ENCODE peak calls at places on chromosomes 6 and 20, in eight cellular contexts. T, R, M, D, F, E, P and Z are unnamed samples.

GRCh38 chr6:41581381-41581991 is 35.3 kb downstream of the FOXP4 start:
- DNase-seq in T (peak; percentile 80), R (peak; percentile 62), M (no peak), D (peak; percentile 84), F (no peak), E (no peak), P (no peak), Z (peak; percentile 53)

GRCh38 chr6:97203343-97203742 is 79.7 kb downstream of the MMS22L start:
- DNase-seq in T (peak; percentile 26), R (no peak), M (no peak), D (no peak), F (no peak), E (no peak), P (no peak), Z (no peak)

GRCh38 chr6:145263807-145264206 is 471.5 kb downstream of the EPM2A start:
- DNase-seq in T (no peak), R (no peak), M (no peak), D (no peak), F (no peak), E (no peak), P (no peak), Z (no peak)

GRCh38 chr6:150201285-150201684 is 58.4 kb downstream of the PPP1R14C start:
- DNase-seq in T (no peak), R (no peak), M (no peak), D (no peak), F (no peak), E (no peak), P (no peak), Z (no peak)

GRCh38 chr20:11003341-11003740 is 329.5 kb upstream of the JAG1 start:
- DNase-seq in T (no peak), R (no peak), M (no peak), D (no peak), F (no peak), E (no peak), P (no peak), Z (no peak)

GRCh38 chr6:150670311-150670710 is 70.6 kb downstream of the PLEKHG1 start:
- DNase-seq in T (no peak), R (no peak), M (no peak), D (no peak), F (no peak), E (no peak), P (no peak), Z (no peak)

GRCh38 chr6:5102266-5102970 is 17.3 kb downstream of the PPP1R3G start:
- DNase-seq in T (no peak), R (no peak), M (no peak), D (no peak), F (no peak), E (no peak), P (no peak), Z (no peak)

GRCh38 chr6:85866758-85867401 is 224.2 kb upstream of the SYNCRIP start:
- DNase-seq in T (no peak), R (no peak), M (no peak), D (no peak), F (no peak), E (no peak), P (no peak), Z (no peak)

GRCh38 chr6:16721977-16722376 is 39.3 kb downstream of the ATXN1 start:
- DNase-seq in T (no peak), R (no peak), M (no peak), D (no peak), F (no peak), E (no peak), P (no peak), Z (no peak)

GRCh38 chr20:34215711-34216381 is 25.4 kb upstream of the ASIP start:
- DNase-seq in T (peak; percentile 71), R (peak; percentile 85), M (peak; percentile 45), D (peak; percentile 87), F (peak; percentile 87), E (peak; percentile 95), P (peak; percentile 59), Z (peak; percentile 45)

GRCh38 chr20:52048365-52048764 is 143.2 kb downstream of the ZFP64 start:
- DNase-seq in T (no peak), R (no peak), M (no peak), D (no peak), F (no peak), E (no peak), P (no peak), Z (no peak)

GRCh38 chr6:113626470-113626869 is 230.7 kb upstream of the MARCKS start:
- DNase-seq in T (no peak), R (no peak), M (no peak), D (no peak), F (no peak), E (no peak), P (no peak), Z (no peak)

GRCh38 chr20:9235518-9235917 is 166.6 kb downstream of the PLCB4 start:
- DNase-seq in T (peak; percentile 66), R (no peak), M (no peak), D (no peak), F (no peak), E (no peak), P (no peak), Z (no peak)

GRCh38 chr20:46757754-46758678 is 48.6 kb downstream of the SLC2A10 start:
- DNase-seq in T (peak; percentile 62), R (peak; percentile 37), M (peak; percentile 48), D (no peak), F (peak; percentile 30), E (no peak), P (peak; percentile 64), Z (no peak)

GRCh38 chr6:44697333-44697732 is 309.8 kb downstream of the CDC5L start:
- DNase-seq in T (peak; percentile 16), R (no peak), M (no peak), D (no peak), F (no peak), E (no peak), P (no peak), Z (no peak)

GRCh38 chr6:157535354-157536217 is 154.6 kb downstream of the ZDHHC14 start:
- DNase-seq in T (peak; percentile 78), R (no peak), M (no peak), D (no peak), F (no peak), E (no peak), P (no peak), Z (no peak)

GRCh38 chr6:24646771-24647170 is 780 bp upstream of the KIAA0319 start:
- DNase-seq in T (no peak), R (no peak), M (no peak), D (no peak), F (no peak), E (no peak), P (no peak), Z (no peak)

GRCh38 chr6:15779726-15780125 is 116.9 kb upstream of the DTNBP1 start:
- DNase-seq in T (no peak), R (no peak), M (no peak), D (no peak), F (no peak), E (no peak), P (no peak), Z (no peak)

GRCh38 chr6:155444120-155444917 is 11.3 kb downstream of the NOX3 start:
- DNase-seq in T (peak; percentile 4), R (no peak), M (no peak), D (no peak), F (no peak), E (no peak), P (no peak), Z (no peak)

GRCh38 chr20:6863798-6864201 is 96.3 kb downstream of the BMP2 start:
- DNase-seq in T (no peak), R (no peak), M (no peak), D (no peak), F (no peak), E (no peak), P (no peak), Z (no peak)

GRCh38 chr20:26169506-26169905 is 472.9 kb upstream of the ZNF337 start:
- DNase-seq in T (no peak), R (no peak), M (no peak), D (no peak), F (no peak), E (no peak), P (no peak), Z (no peak)

GRCh38 chr6:137602311-137602710 is 108.1 kb upstream of the OLIG3 start:
- DNase-seq in T (no peak), R (no peak), M (no peak), D (no peak), F (no peak), E (no peak), P (no peak), Z (no peak)

GRCh38 chr6:63764318-63764916 is 128.8 kb downstream of the PHF3 start:
- DNase-seq in T (peak; percentile 69), R (no peak), M (no peak), D (no peak), F (no peak), E (no peak), P (peak; percentile 67), Z (no peak)

GRCh38 chr20:45547206-45547770 is at the start of gene EPPIN:
- DNase-seq in T (no peak), R (no peak), M (no peak), D (no peak), F (no peak), E (no peak), P (no peak), Z (no peak)

GRCh38 chr6:157281570-157281969 is 41.7 kb downstream of the TMEM242 start:
- DNase-seq in T (no peak), R (no peak), M (no peak), D (no peak), F (no peak), E (peak; percentile 58), P (peak; percentile 26), Z (no peak)

GRCh38 chr20:47782920-47783552 is 2.2 kb downstream of the SULF2 start:
- DNase-seq in T (no peak), R (no peak), M (no peak), D (no peak), F (no peak), E (no peak), P (no peak), Z (no peak)
- TF ChIP-seq CTCF in T (no peak), R (peak; percentile 18), M (no peak), D (no peak), F (peak; percentile 20), E (no peak), P (no peak), Z (no peak)

GRCh38 chr6:56542367-56543331 is 100.0 kb downstream of the DST start:
- DNase-seq in T (peak; percentile 99), R (peak; percentile 88), M (peak; percentile 59), D (peak; percentile 98), F (peak; percentile 92), E (peak; percentile 94), P (peak; percentile 66), Z (peak; percentile 87)
- TF ChIP-seq CTCF in T (peak; percentile 24), R (peak; percentile 74), M (no peak), D (peak; percentile 21), F (peak; percentile 63), E (peak; percentile 35), P (no peak), Z (peak; percentile 23)

DNA sequence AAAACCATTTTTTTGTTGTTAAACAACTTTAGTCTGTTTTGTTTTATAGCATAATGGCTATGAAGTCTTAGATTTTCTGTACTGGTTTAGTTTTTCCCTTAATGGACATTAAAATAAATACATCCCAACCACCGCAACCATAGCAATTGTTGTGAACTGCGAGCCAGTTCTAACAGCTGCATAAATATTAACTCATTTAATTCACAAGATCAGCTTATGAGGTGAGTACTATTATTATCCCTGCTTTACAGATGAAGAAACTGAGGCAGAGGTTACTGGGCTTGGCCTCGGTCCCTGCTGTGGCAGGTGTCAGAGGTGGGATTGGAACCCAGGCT is 23.1 kb downstream of the MOCS3 start:
- DNase-seq in T (no peak), R (no peak), M (no peak), D (no peak), F (no peak), E (no peak), P (no peak), Z (no peak)
- TF ChIP-seq CTCF in T (no peak), R (no peak), M (peak; percentile 36), D (no peak), F (no peak), E (no peak), P (peak; percentile 65), Z (no peak)

GRCh38 chr6:10510592-10511367 is 10.4 kb upstream of the GCNT2 start:
- DNase-seq in T (peak; percentile 63), R (peak; percentile 59), M (peak; percentile 39), D (peak; percentile 75), F (peak; percentile 57), E (peak; percentile 83), P (peak; percentile 77), Z (peak; percentile 12)
- TF ChIP-seq CTCF in T (peak; percentile 57), R (peak; percentile 72), M (peak; percentile 57), D (peak; percentile 47), F (peak; percentile 76), E (peak; percentile 79), P (peak; percentile 87), Z (peak; percentile 61)